ENCODE peak calls at places on chromosomes 11 and 22, in six cellular contexts. D is cardiac muscle cell, U is gastrocnemius medialis, S is Caco-2, T is psoas muscle, K is GM06990. C is an unnamed sample.
A peak's percentile ranks its signal among the peaks of the same experiment; 100 is the strongest.

GRCh38 chr22:33354928-33355327 is 296.7 kb upstream of the SYN3 start:
- DNase-seq in S (no peak), D (no peak), T (no peak), U (no peak), K (no peak), C (no peak)

GRCh38 chr11:93198221-93198650 is 445 bp upstream of the SLC36A4 start:
- DNase-seq in D (peak; percentile 43), K (no peak), T (no peak), S (peak; percentile 17), U (no peak), C (peak; percentile 34)

GRCh38 chr11:65417221-65417701 is 5.3 kb upstream of the NEAT1 start:
- DNase-seq in U (no peak), K (peak; percentile 57), S (no peak), T (no peak), D (peak; percentile 6), C (no peak)

GRCh38 chr22:29479417-29480261 is at the start of gene NEFH:
- DNase-seq in T (no peak), K (no peak), S (peak; percentile 12), U (no peak), D (no peak), C (no peak)

GRCh38 chr11:79139900-79140299 is 300.9 kb downstream of the TENM4 start:
- DNase-seq in K (no peak), D (no peak), T (no peak), U (no peak), S (no peak), C (no peak)

GRCh38 chr11:71193431-71193830 is 58.9 kb downstream of the SHANK2 start:
- DNase-seq in K (no peak), D (no peak), T (no peak), S (no peak), U (no peak), C (no peak)

GRCh38 chr22:48448821-48449220 is 1378.9 kb downstream of the BRD1 start:
- DNase-seq in T (no peak), U (no peak), S (no peak), K (no peak), D (no peak), C (no peak)

GRCh38 chr11:102604875-102605274 is 20.3 kb downstream of the MMP20 start:
- DNase-seq in U (no peak), D (no peak), K (no peak), S (peak; percentile 54), T (no peak), C (peak; percentile 42)

GRCh38 chr11:86753376-86753775 is 47.0 kb upstream of the PRSS23 start:
- DNase-seq in T (no peak), S (no peak), K (no peak), D (no peak), U (no peak), C (no peak)

GRCh38 chr11:11605181-11605580 is 16.6 kb downstream of the GALNT18 start:
- DNase-seq in U (no peak), S (no peak), D (no peak), T (no peak), K (no peak), C (no peak)

GRCh38 chr11:64920124-64920523 is 3.1 kb upstream of the ATG2A start:
- DNase-seq in K (no peak), D (no peak), T (no peak), S (no peak), U (no peak), C (no peak)

GRCh38 chr11:44814881-44815592 is 88.3 kb downstream of the TSPAN18 start:
- DNase-seq in T (no peak), U (no peak), S (no peak), D (peak; percentile 72), K (no peak), C (peak; percentile 21)

GRCh38 chr11:29616611-29617010 is 400.2 kb downstream of the KCNA4 start:
- DNase-seq in K (no peak), U (no peak), S (no peak), D (peak; percentile 51), T (no peak), C (peak; percentile 41)

GRCh38 chr11:95346207-95346718 is 115.3 kb upstream of the SESN3 start:
- DNase-seq in U (no peak), T (no peak), S (no peak), D (no peak), K (no peak), C (no peak)

GRCh38 chr11:12725047-12725862 is 51.0 kb downstream of the TEAD1 start:
- DNase-seq in S (no peak), D (peak; percentile 11), K (no peak), U (no peak), T (no peak), C (peak; percentile 51)

GRCh38 chr11:117876341-117877119 is at the start of gene FXYD6:
- DNase-seq in T (peak; percentile 52), K (no peak), U (no peak), S (peak; percentile 55), D (peak; percentile 40), C (no peak)

GRCh38 chr11:26715133-26715532 is 6.7 kb downstream of the SLC5A12 start:
- DNase-seq in U (no peak), D (no peak), K (no peak), T (no peak), S (no peak), C (no peak)

GRCh38 chr22:26673485-26673884 is 16.1 kb downstream of the MIAT start:
- DNase-seq in D (no peak), U (no peak), S (no peak), T (no peak), K (no peak), C (peak; percentile 98)

GRCh38 chr22:35587447-35587870 is 29.7 kb downstream of the MB start:
- DNase-seq in K (no peak), U (peak; percentile 100), T (peak; percentile 86), S (no peak), D (no peak), C (no peak)

GRCh38 chr22:40855960-40856512 is 403 bp downstream of the ST13 start:
- DNase-seq in U (peak; percentile 28), S (no peak), K (peak; percentile 61), T (no peak), D (peak; percentile 45), C (peak; percentile 25)

GRCh38 chr11:115503083-115503885 is 931 bp downstream of the CADM1 start:
- DNase-seq in K (peak; percentile 42), T (peak; percentile 64), S (peak; percentile 84), D (peak; percentile 29), U (peak; percentile 72), C (peak; percentile 28)

GRCh38 chr22:25844601-25845000 is 102.6 kb downstream of the MYO18B start:
- DNase-seq in D (no peak), S (no peak), T (no peak), U (no peak), K (no peak), C (no peak)

GRCh38 chr11:66646875-66647274 is 8.4 kb downstream of the RBM4 start:
- DNase-seq in S (no peak), T (no peak), K (no peak), U (no peak), D (no peak), C (no peak)

GRCh38 chr22:37193629-37194191 is 5.7 kb upstream of the C1QTNF6 start:
- DNase-seq in S (no peak), T (no peak), K (no peak), U (no peak), D (peak; percentile 58), C (no peak)

GRCh38 chr22:37169947-37170688 is 17.9 kb downstream of the C1QTNF6 start:
- DNase-seq in S (no peak), K (no peak), U (peak; percentile 7), D (no peak), T (no peak), C (no peak)

GRCh38 chr11:9250139-9250582 is 15.0 kb downstream of the DENND5A start:
- DNase-seq in D (peak; percentile 65), S (no peak), T (no peak), U (no peak), K (peak; percentile 61), C (no peak)

GRCh38 chr11:87031433-87032170 is 6.1 kb upstream of the TMEM135 start:
- DNase-seq in T (no peak), D (no peak), K (no peak), S (no peak), U (no peak), C (no peak)

DNA sequence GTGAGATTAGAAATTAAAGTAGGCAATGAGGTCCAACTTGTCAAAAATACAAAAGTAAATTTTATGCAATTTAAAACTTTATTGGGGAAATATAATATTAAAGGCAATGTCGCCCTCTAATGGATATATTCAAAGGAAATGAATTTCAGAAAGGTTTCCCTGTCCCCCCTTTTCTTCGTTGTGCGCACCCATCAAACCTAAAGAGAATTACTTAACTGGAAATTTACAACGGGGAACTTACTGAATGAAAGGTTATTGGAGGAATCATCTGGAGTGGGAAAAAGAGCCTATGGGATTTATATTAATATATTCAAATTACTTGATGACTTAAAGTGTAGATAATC is 1.7 kb upstream of the ABTB2 start:
- DNase-seq in D (no peak), K (no peak), T (no peak), S (no peak), U (no peak), C (no peak)
- TF ChIP-seq CTCF in D (no peak), K (no peak), T (peak; percentile 45), S (peak; percentile 72), U (peak; percentile 43), C (no peak)

GRCh38 chr11:108826136-108826535 is 161.3 kb downstream of the DDX10 start:
- DNase-seq in S (no peak), T (no peak), U (no peak), K (no peak), D (no peak), C (no peak)

GRCh38 chr11:108818971-108819370 is 154.1 kb downstream of the DDX10 start:
- DNase-seq in S (no peak), D (peak; percentile 15), T (no peak), K (no peak), U (no peak), C (no peak)

GRCh38 chr11:108819957-108820356 is 155.1 kb downstream of the DDX10 start:
- DNase-seq in S (no peak), T (no peak), U (no peak), D (no peak), K (no peak), C (no peak)

GRCh38 chr11:108825381-108825780 is 160.5 kb downstream of the DDX10 start:
- DNase-seq in K (no peak), D (no peak), S (no peak), T (no peak), U (no peak), C (peak; percentile 56)

GRCh38 chr11:108824601-108825000 is 159.7 kb downstream of the DDX10 start:
- DNase-seq in D (peak; percentile 12), K (no peak), S (no peak), U (no peak), T (no peak), C (no peak)
- H3K4me3 ChIP-seq in D (no peak overlapping the region), K (no peak overlapping the region), S (no peak overlapping the region), U (no peak overlapping the region), T (no peak overlapping the region), C (no peak overlapping the region)

GRCh38 chr11:107757661-107758060 is 45.8 kb upstream of the SLN start:
- DNase-seq in K (no peak), U (no peak), T (no peak), D (no peak), S (no peak), C (no peak)
- TF ChIP-seq CTCF in K (peak; percentile 12), U (no peak), T (no peak), D (peak; percentile 9), S (no peak), C (peak; percentile 18)

GRCh38 chr11:35180311-35181233 is 41.6 kb downstream of the CD44 start:
- DNase-seq in U (no peak), T (no peak), D (no peak), S (no peak), K (no peak), C (no peak)
- H3K4me3 ChIP-seq in U (no peak overlapping the region), T (no peak overlapping the region), D (no peak overlapping the region), S (no peak overlapping the region), K (no peak overlapping the region), C (no peak overlapping the region)

C was measured in epithelial cell of esophagus.